ENCODE peak calls at places on chromosome 13, in ten cellular contexts. S is psoas muscle, E is ovary, P is brain microvascular endothelial cell, G is adrenal gland, K is endodermal cell, B is Peyer's patch, V is AG04450, C is colonic mucosa, M is dorsolateral prefrontal cortex. X is an unnamed sample.
A peak's percentile ranks its signal among the peaks of the same experiment; 100 is the strongest.

GRCh38 chr13:41306271-41307150 is 4.6 kb upstream of the NAA16 start:
- DNase-seq in S (no peak), E (no peak), P (peak; percentile 2), G (no peak), K (no peak), B (no peak), V (no peak), C (no peak), M (no peak), X (no peak)

GRCh38 chr13:75635101-75635620 is 969 bp upstream of the LMO7 start:
- DNase-seq in S (no peak), E (no peak), P (no peak), G (no peak), K (no peak), B (peak; percentile 51), V (no peak), C (no peak), M (no peak), X (no peak)

GRCh38 chr13:99464441-99464949 is 36.8 kb upstream of the TM9SF2 start:
- DNase-seq in S (no peak), E (no peak), P (no peak), G (no peak), K (no peak), B (no peak), V (no peak), C (no peak), M (no peak), X (no peak)

GRCh38 chr13:26340812-26341211 is 86.9 kb downstream of the CDK8 start:
- DNase-seq in S (no peak), E (no peak), P (peak; percentile 8), G (no peak), K (no peak), B (no peak), V (no peak), C (no peak), M (no peak), X (peak; percentile 9)

GRCh38 chr13:79941752-79942151 is 399.2 kb downstream of the SPRY2 start:
- DNase-seq in S (no peak), E (no peak), P (no peak), G (no peak), K (no peak), B (no peak), V (no peak), C (no peak), M (no peak), X (no peak)

GRCh38 chr13:44971656-44972595 is 17.3 kb downstream of the NUFIP1 start:
- DNase-seq in S (no peak), E (no peak), P (no peak), G (no peak), K (no peak), B (no peak), V (no peak), C (no peak), M (no peak), X (no peak)

GRCh38 chr13:104847863-104848262 is 1687.6 kb downstream of the EFNB2 start:
- DNase-seq in S (no peak), E (no peak), P (no peak), G (no peak), K (no peak), B (no peak), V (no peak), C (no peak), M (no peak), X (no peak)

GRCh38 chr13:24539500-24540165 is 27.1 kb upstream of the PARP4 start:
- DNase-seq in S (no peak), E (no peak), P (no peak), G (no peak), K (no peak), B (no peak), V (no peak), C (no peak), M (no peak), X (no peak)

GRCh38 chr13:109715902-109716301 is 70.5 kb downstream of the IRS2 start:
- DNase-seq in S (peak; percentile 74), E (no peak), P (peak; percentile 36), G (peak; percentile 93), K (no peak), B (no peak), V (no peak), C (no peak), M (no peak), X (peak; percentile 57)

GRCh38 chr13:34025746-34026145 is 207.8 kb downstream of the RFC3 start:
- DNase-seq in S (no peak), E (no peak), P (peak; percentile 86), G (no peak), K (no peak), B (no peak), V (no peak), C (no peak), M (no peak), X (no peak)

GRCh38 chr13:109941951-109942350 is 155.6 kb upstream of the IRS2 start:
- DNase-seq in S (no peak), E (no peak), P (no peak), G (no peak), K (no peak), B (no peak), V (no peak), C (no peak), M (no peak), X (peak; percentile 71)

GRCh38 chr13:30816733-30817132 is 81.4 kb downstream of the ALOX5AP start:
- DNase-seq in S (no peak), E (no peak), P (no peak), G (no peak), K (peak; percentile 20), B (no peak), V (no peak), C (no peak), M (no peak), X (no peak)

GRCh38 chr13:33111414-33112110 is 95.3 kb downstream of the KL start:
- DNase-seq in S (no peak), E (no peak), P (peak; percentile 60), G (peak; percentile 45), K (no peak), B (no peak), V (no peak), C (peak; percentile 51), M (no peak), X (peak; percentile 65)

GRCh38 chr13:36858285-36858684 is 39.3 kb downstream of the RFXAP start:
- DNase-seq in S (no peak), E (no peak), P (no peak), G (no peak), K (peak; percentile 68), B (no peak), V (peak; percentile 15), C (no peak), M (no peak), X (peak; percentile 69)

GRCh38 chr13:113151745-113152707 is 6.4 kb upstream of the PROZ start:
- DNase-seq in S (peak; percentile 64), E (no peak), P (peak; percentile 44), G (no peak), K (peak; percentile 65), B (peak; percentile 49), V (peak; percentile 24), C (no peak), M (no peak), X (no peak)
- H3K4me3 ChIP-seq in S (peak overlapping the region; percentile 68), E (no peak overlapping the region), P (peak overlapping the region; percentile 3), G (no peak overlapping the region), K (no peak overlapping the region), B (no peak overlapping the region), V (peak overlapping the region; percentile 7), C (no peak overlapping the region), M (no peak overlapping the region), X (no peak overlapping the region)

GRCh38 chr13:73036566-73036965 is 22.2 kb upstream of the KLF5 start:
- DNase-seq in S (no peak), E (no peak), P (no peak), G (no peak), K (no peak), B (no peak), V (no peak), C (no peak), M (no peak), X (no peak)
- H3K27ac ChIP-seq in S (no peak overlapping the region), E (no peak overlapping the region), P (no peak overlapping the region), G (no peak overlapping the region), K (no peak overlapping the region), B (no peak overlapping the region), V (no peak overlapping the region), C (no peak overlapping the region), M (no peak overlapping the region), X (no peak overlapping the region)

GRCh38 chr13:43129511-43130130 is 106.2 kb downstream of the DNAJC15 start:
- DNase-seq in S (no peak), E (no peak), P (no peak), G (no peak), K (no peak), B (no peak), V (no peak), C (no peak), M (no peak), X (no peak)

GRCh38 chr13:43133792-43134191 is 110.4 kb downstream of the DNAJC15 start:
- DNase-seq in S (no peak), E (no peak), P (no peak), G (no peak), K (peak; percentile 66), B (no peak), V (no peak), C (no peak), M (no peak), X (no peak)

GRCh38 chr13:43134896-43135295 is 111.5 kb downstream of the DNAJC15 start:
- DNase-seq in S (no peak), E (no peak), P (no peak), G (no peak), K (no peak), B (no peak), V (no peak), C (no peak), M (no peak), X (no peak)

GRCh38 chr13:43132911-43133310 is 109.5 kb downstream of the DNAJC15 start:
- DNase-seq in S (no peak), E (no peak), P (no peak), G (no peak), K (no peak), B (no peak), V (no peak), C (no peak), M (no peak), X (no peak)

GRCh38 chr13:43132228-43132627 is 108.8 kb downstream of the DNAJC15 start:
- DNase-seq in S (no peak), E (no peak), P (peak; percentile 48), G (peak; percentile 48), K (peak; percentile 87), B (no peak), V (no peak), C (peak; percentile 25), M (no peak), X (peak; percentile 58)
- TF ChIP-seq CTCF in S (peak; percentile 17), E (no peak), P (peak; percentile 62), G (peak; percentile 36), K (peak; percentile 69), B (no peak), V (peak; percentile 32), C (no peak), M (no peak), X (peak; percentile 43)

DNA sequence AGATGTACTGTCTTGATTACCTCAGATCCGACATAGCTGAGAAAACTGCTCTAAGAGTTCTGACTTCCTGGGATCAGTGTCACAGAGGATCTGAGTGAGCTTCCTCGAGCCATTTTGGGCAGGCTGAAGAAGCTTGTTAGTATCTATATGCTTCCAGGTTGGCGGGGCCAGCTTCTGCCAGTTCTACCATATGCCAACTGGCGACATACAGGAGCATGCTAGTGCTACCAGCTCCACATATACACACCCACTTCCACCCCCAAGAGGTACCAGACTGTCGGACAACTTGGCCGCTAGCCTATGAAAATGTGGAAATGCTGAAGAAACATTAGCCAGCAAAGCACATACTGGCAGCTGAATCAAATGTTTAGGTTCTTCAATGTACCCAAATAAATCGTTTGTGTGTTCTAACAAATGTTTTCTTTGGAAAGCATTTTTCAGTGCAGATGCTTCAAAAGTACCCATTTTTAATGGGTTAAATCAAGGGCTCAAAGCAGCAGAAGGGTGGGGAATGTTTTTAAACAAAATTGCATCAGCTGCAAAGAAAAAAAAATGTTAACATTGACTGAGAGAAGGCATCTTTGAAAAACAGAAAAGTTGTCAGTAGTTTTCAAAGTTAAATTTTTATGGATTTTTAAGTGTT is 163.7 kb downstream of the KLF12 start:
- DNase-seq in S (no peak), E (no peak), P (peak; percentile 5), G (no peak), K (no peak), B (no peak), V (no peak), C (no peak), M (peak; percentile 62), X (no peak)
- H3K4me3 ChIP-seq in S (no peak overlapping the region), E (no peak overlapping the region), P (no peak overlapping the region), G (no peak overlapping the region), K (no peak overlapping the region), B (no peak overlapping the region), V (no peak overlapping the region), C (no peak overlapping the region), M (no peak overlapping the region), X (no peak overlapping the region)

X was measured in cardiac muscle cell.